ENCODE peak calls at places on chromosomes 4 and X, in nine cellular contexts. G is hippocampal formation; F is progenitor cell of endocrine pancreas; E is activated CD8-positive, alpha-beta memory T cell treated with anti-CD3 and anti-CD28 coated beads for 48 hours; P is GM13977; D is NCI-H1092 treated with DMSO at 0.1 percent for 48 hours; C is DND-41; W is transverse colon; O is GM04503. N is an unnamed sample.

GRCh38 chr4:40909363-40909876 is 159.7 kb downstream of the NSUN7 start:
- DNase-seq in G (no peak), F (no peak), E (no peak), P (no peak), D (peak), C (no peak), W (no peak), O (no peak), N (no peak)

GRCh38 chr4:17272154-17272553 is 239.7 kb downstream of the QDPR start:
- DNase-seq in G (no peak), F (no peak), E (no peak), P (no peak), D (no peak), C (no peak), W (no peak), O (no peak), N (no peak)

GRCh38 chr4:21512351-21512750 is 436.2 kb downstream of the KCNIP4 start:
- DNase-seq in G (peak), F (no peak), E (no peak), P (peak), D (peak), C (no peak), W (no peak), O (no peak), N (no peak)

GRCh38 chr4:123838426-123838825 is 441.8 kb downstream of the SPRY1 start:
- DNase-seq in G (no peak), F (no peak), E (no peak), P (no peak), D (no peak), C (no peak), W (no peak), O (no peak), N (no peak)

GRCh38 chr4:41573458-41574129 is 35.6 kb downstream of the LIMCH1 start:
- DNase-seq in G (no peak), F (no peak), E (no peak), P (no peak), D (no peak), C (no peak), W (no peak), O (no peak), N (no peak)

GRCh38 chr4:168486961-168487820 is 6.9 kb upstream of the DDX60L start:
- DNase-seq in G (no peak), F (no peak), E (no peak), P (no peak), D (no peak), C (no peak), W (no peak), O (no peak), N (no peak)

GRCh38 chr4:1495416-1496115 is 89.3 kb upstream of the NKX1-1 start:
- DNase-seq in G (no peak), F (no peak), E (no peak), P (no peak), D (no peak), C (no peak), W (no peak), O (no peak), N (no peak)

GRCh38 chr4:139503622-139504166 is 49.8 kb downstream of the RAB33B start:
- DNase-seq in G (no peak), F (no peak), E (no peak), P (no peak), D (no peak), C (no peak), W (no peak), O (no peak), N (no peak)

GRCh38 chr4:76753814-76754213 is 144.1 kb downstream of the SOWAHB start:
- DNase-seq in G (no peak), F (no peak), E (no peak), P (no peak), D (no peak), C (no peak), W (no peak), O (peak), N (no peak)

GRCh38 chrX:115266300-115266699 is 23.2 kb upstream of the LUZP4 start:
- DNase-seq in G (no peak), F (no peak), E (no peak), P (no peak), D (peak), C (no peak), W (no peak), O (no peak), N (no peak)

GRCh38 chr4:143700420-143701352 is at the start of gene FREM3:
- DNase-seq in G (no peak), F (peak), E (no peak), P (no peak), D (no peak), C (peak), W (no peak), O (no peak), N (peak)

GRCh38 chr4:187307131-187307530 is 583.5 kb upstream of the FAT1 start:
- DNase-seq in G (no peak), F (no peak), E (no peak), P (no peak), D (no peak), C (no peak), W (no peak), O (no peak), N (no peak)

GRCh38 chr4:143186634-143187033 is 1.9 kb downstream of the USP38 start:
- DNase-seq in G (no peak), F (no peak), E (no peak), P (no peak), D (no peak), C (no peak), W (no peak), O (no peak), N (no peak)

GRCh38 chr4:13329963-13330362 is 154.2 kb downstream of the RAB28 start:
- DNase-seq in G (no peak), F (no peak), E (no peak), P (no peak), D (peak), C (no peak), W (no peak), O (no peak), N (no peak)

GRCh38 chr4:106627071-106627470 is 258.5 kb upstream of the GIMD1 start:
- DNase-seq in G (no peak), F (no peak), E (no peak), P (no peak), D (no peak), C (no peak), W (no peak), O (no peak), N (no peak)

GRCh38 chrX:140507223-140507981 is 2.5 kb upstream of the SOX3 start:
- DNase-seq in G (no peak), F (no peak), E (no peak), P (no peak), D (no peak), C (no peak), W (no peak), O (no peak), N (no peak)

GRCh38 chr4:93771640-93772411 is 56.7 kb upstream of the ATOH1 start:
- DNase-seq in G (no peak), F (no peak), E (no peak), P (no peak), D (no peak), C (no peak), W (no peak), O (no peak), N (no peak)

GRCh38 chr4:26780524-26780923 is 80.1 kb upstream of the STIM2 start:
- DNase-seq in G (no peak), F (no peak), E (no peak), P (no peak), D (no peak), C (no peak), W (no peak), O (peak), N (no peak)

GRCh38 chr4:38177035-38177791 is 217.0 kb downstream of the PTTG2 start:
- DNase-seq in G (no peak), F (no peak), E (peak), P (peak), D (peak), C (peak), W (peak), O (no peak), N (no peak)

GRCh38 chr4:14180983-14181601 is 553.6 kb upstream of the BOD1L1 start:
- DNase-seq in G (no peak), F (no peak), E (no peak), P (no peak), D (peak), C (no peak), W (no peak), O (no peak), N (no peak)

GRCh38 chr4:19580090-19580489 is 671.6 kb upstream of the SLIT2 start:
- DNase-seq in G (no peak), F (no peak), E (no peak), P (no peak), D (no peak), C (no peak), W (no peak), O (peak), N (no peak)

GRCh38 chr4:80931645-80932215 is 98.8 kb upstream of the BMP3 start:
- DNase-seq in G (no peak), F (no peak), E (no peak), P (no peak), D (no peak), C (no peak), W (no peak), O (no peak), N (no peak)

GRCh38 chr4:136967069-136967468 is 565.2 kb downstream of the PCDH18 start:
- DNase-seq in G (no peak), F (no peak), E (no peak), P (no peak), D (no peak), C (no peak), W (no peak), O (no peak), N (no peak)

GRCh38 chrX:112612558-112612957 is 67.2 kb downstream of the LHFPL1 start:
- DNase-seq in G (no peak), F (no peak), E (no peak), P (no peak), D (no peak), C (no peak), W (no peak), O (no peak), N (no peak)

GRCh38 chr4:12724520-12724919 is 759.6 kb downstream of the RAB28 start:
- DNase-seq in G (no peak), F (no peak), E (no peak), P (peak), D (peak), C (no peak), W (no peak), O (no peak), N (no peak)

GRCh38 chr4:41215969-41216293 is 1.6 kb upstream of the APBB2 start:
- DNase-seq in G (no peak), F (no peak), E (no peak), P (peak), D (no peak), C (no peak), W (no peak), O (no peak), N (peak)

GRCh38 chr4:56757821-56758400 is 63.6 kb downstream of the SPINK2 start:
- DNase-seq in G (no peak), F (peak), E (peak), P (peak), D (no peak), C (peak), W (peak), O (peak), N (peak)

GRCh38 chr4:90889171-90889570 is 762.0 kb downstream of the CCSER1 start:
- DNase-seq in G (no peak), F (no peak), E (no peak), P (no peak), D (no peak), C (no peak), W (no peak), O (no peak), N (no peak)

GRCh38 chrX:113868716-113869115 is 715.2 kb upstream of the HTR2C start:
- DNase-seq in G (no peak), F (no peak), E (no peak), P (no peak), D (no peak), C (no peak), W (no peak), O (no peak), N (no peak)

GRCh38 chr4:118557298-118557851 is 127.8 kb upstream of the METTL14 start:
- DNase-seq in G (no peak), F (no peak), E (no peak), P (no peak), D (peak), C (peak), W (no peak), O (peak), N (no peak)

GRCh38 chr4:174320501-174321199 is 36.9 kb downstream of the CEP44 start:
- DNase-seq in G (no peak), F (no peak), E (no peak), P (no peak), D (no peak), C (no peak), W (no peak), O (no peak), N (no peak)

GRCh38 chr4:173917255-173917960 is 366.1 kb downstream of the FBXO8 start:
- DNase-seq in G (no peak), F (no peak), E (no peak), P (no peak), D (no peak), C (no peak), W (no peak), O (no peak), N (no peak)

GRCh38 chr4:131113273-131113672 is 2017.3 kb downstream of the C4orf33 start:
- DNase-seq in G (no peak), F (no peak), E (no peak), P (no peak), D (no peak), C (no peak), W (no peak), O (no peak), N (no peak)

GRCh38 chrX:15236146-15236545 is 33.7 kb downstream of the ASB9 start:
- DNase-seq in G (no peak), F (no peak), E (no peak), P (no peak), D (no peak), C (no peak), W (no peak), O (no peak), N (no peak)

GRCh38 chrX:16300831-16301230 is 133.6 kb downstream of the MAGEB17 start:
- DNase-seq in G (no peak), F (no peak), E (no peak), P (no peak), D (no peak), C (no peak), W (no peak), O (no peak), N (no peak)

GRCh38 chr4:8892556-8893226 is 21.1 kb upstream of the HMX1 start:
- DNase-seq in G (no peak), F (no peak), E (no peak), P (no peak), D (no peak), C (no peak), W (no peak), O (no peak), N (no peak)

GRCh38 chr4:165293061-165293460 is 34.4 kb upstream of the MSMO1 start:
- DNase-seq in G (no peak), F (no peak), E (no peak), P (no peak), D (peak), C (no peak), W (no peak), O (no peak), N (peak)

N was measured in H1.